ENCODE peak calls at places on chromosome 3, in seven cellular contexts. W is IMR-90, C is A549, P is psoas muscle, J is MM.1S, D is thyroid gland, N is right cardiac atrium. M is an unnamed sample.

GRCh38 chr3:59286791-59287531 is 237.1 kb upstream of the CFAP20DC start:
- DNase-seq in W (peak; percentile 21), C (no peak), P (no peak), J (no peak), D (peak; percentile 59), N (no peak), M (no peak)

GRCh38 chr3:11625376-11626083 is 18.2 kb downstream of the VGLL4 start:
- DNase-seq in W (no peak), C (no peak), P (no peak), J (no peak), D (no peak), N (no peak), M (no peak)

GRCh38 chr3:43062556-43063040 is 43.3 kb downstream of the POMGNT2 start:
- DNase-seq in W (no peak), C (no peak), P (no peak), J (no peak), D (no peak), N (no peak), M (no peak)

GRCh38 chr3:16338999-16339398 is 74.0 kb downstream of the OXNAD1 start:
- DNase-seq in W (peak; percentile 97), C (peak; percentile 34), P (no peak), J (no peak), D (no peak), N (no peak), M (peak; percentile 25)

GRCh38 chr3:111151438-111151837 is 79.8 kb downstream of the NECTIN3 start:
- DNase-seq in W (peak; percentile 84), C (peak; percentile 5), P (no peak), J (no peak), D (peak; percentile 31), N (no peak), M (no peak)

GRCh38 chr3:195925746-195926145 is 17.4 kb upstream of the TNK2 start:
- DNase-seq in W (no peak), C (no peak), P (no peak), J (no peak), D (no peak), N (no peak), M (no peak)

GRCh38 chr3:183309276-183309675 is 56.2 kb downstream of the B3GNT5 start:
- DNase-seq in W (no peak), C (no peak), P (peak; percentile 90), J (peak; percentile 2), D (no peak), N (peak; percentile 54), M (no peak)

GRCh38 chr3:114745322-114746240 is 401.5 kb downstream of the ZBTB20 start:
- DNase-seq in W (peak; percentile 66), C (peak; percentile 88), P (no peak), J (no peak), D (no peak), N (no peak), M (no peak)

GRCh38 chr3:52800079-52800478 is 5.5 kb downstream of the ITIH3 start:
- DNase-seq in W (no peak), C (no peak), P (no peak), J (no peak), D (no peak), N (no peak), M (no peak)

GRCh38 chr3:26920579-26920978 is 298.0 kb downstream of the LRRC3B start:
- DNase-seq in W (no peak), C (no peak), P (no peak), J (no peak), D (no peak), N (no peak), M (no peak)

GRCh38 chr3:100737334-100737733 is 28.0 kb downstream of the TFG start:
- DNase-seq in W (peak; percentile 15), C (peak; percentile 9), P (no peak), J (peak; percentile 38), D (no peak), N (no peak), M (no peak)

GRCh38 chr3:95215437-95215836 is 1152.6 kb downstream of the NSUN3 start:
- DNase-seq in W (no peak), C (no peak), P (no peak), J (no peak), D (no peak), N (no peak), M (no peak)

GRCh38 chr3:53161820-53162671 is 1.0 kb downstream of the PRKCD start:
- DNase-seq in W (peak; percentile 20), C (peak; percentile 16), P (no peak), J (peak; percentile 35), D (peak; percentile 47), N (peak; percentile 80), M (no peak)

GRCh38 chr3:42539871-42540714 is 37.6 kb downstream of the VIPR1 start:
- DNase-seq in W (no peak), C (peak; percentile 44), P (no peak), J (peak; percentile 67), D (peak; percentile 74), N (peak; percentile 70), M (no peak)

GRCh38 chr3:72310028-72310987 is 525.4 kb upstream of the PROK2 start:
- DNase-seq in W (peak; percentile 85), C (no peak), P (no peak), J (peak; percentile 71), D (peak; percentile 31), N (no peak), M (no peak)

GRCh38 chr3:130935761-130936160 is 41.9 kb downstream of the ATP2C1 start:
- DNase-seq in W (peak; percentile 78), C (no peak), P (no peak), J (no peak), D (no peak), N (no peak), M (no peak)

GRCh38 chr3:17183951-17184550 is 299.3 kb downstream of the PLCL2 start:
- DNase-seq in W (peak; percentile 62), C (peak; percentile 30), P (no peak), J (no peak), D (no peak), N (no peak), M (no peak)

GRCh38 chr3:126961191-126961790 is 21.6 kb upstream of the PLXNA1 start:
- DNase-seq in W (peak; percentile 61), C (no peak), P (peak; percentile 92), J (no peak), D (peak; percentile 32), N (peak; percentile 94), M (peak; percentile 70)

GRCh38 chr3:162769559-162769958 is 1273.0 kb downstream of the OTOL1 start:
- DNase-seq in W (peak; percentile 18), C (no peak), P (no peak), J (no peak), D (no peak), N (no peak), M (no peak)

GRCh38 chr3:179446501-179446900 is 4.8 kb downstream of the GNB4 start:
- DNase-seq in W (peak; percentile 48), C (peak; percentile 24), P (no peak), J (peak; percentile 39), D (no peak), N (no peak), M (no peak)

GRCh38 chr3:21158801-21159564 is 592.0 kb downstream of the ZNF385D start:
- DNase-seq in W (peak; percentile 3), C (no peak), P (no peak), J (no peak), D (no peak), N (no peak), M (no peak)

GRCh38 chr3:182925330-182925943 is 54.9 kb downstream of the DCUN1D1 start:
- DNase-seq in W (peak; percentile 66), C (no peak), P (peak; percentile 82), J (peak; percentile 99), D (peak; percentile 18), N (peak; percentile 72), M (no peak)

GRCh38 chr3:30793755-30794154 is 100.7 kb downstream of the GADL1 start:
- DNase-seq in W (no peak), C (no peak), P (no peak), J (no peak), D (no peak), N (no peak), M (no peak)

GRCh38 chr3:12869025-12869695 is 27.8 kb upstream of the RPL32 start:
- DNase-seq in W (no peak), C (no peak), P (no peak), J (peak; percentile 31), D (peak; percentile 36), N (peak; percentile 87), M (no peak)

DNA sequence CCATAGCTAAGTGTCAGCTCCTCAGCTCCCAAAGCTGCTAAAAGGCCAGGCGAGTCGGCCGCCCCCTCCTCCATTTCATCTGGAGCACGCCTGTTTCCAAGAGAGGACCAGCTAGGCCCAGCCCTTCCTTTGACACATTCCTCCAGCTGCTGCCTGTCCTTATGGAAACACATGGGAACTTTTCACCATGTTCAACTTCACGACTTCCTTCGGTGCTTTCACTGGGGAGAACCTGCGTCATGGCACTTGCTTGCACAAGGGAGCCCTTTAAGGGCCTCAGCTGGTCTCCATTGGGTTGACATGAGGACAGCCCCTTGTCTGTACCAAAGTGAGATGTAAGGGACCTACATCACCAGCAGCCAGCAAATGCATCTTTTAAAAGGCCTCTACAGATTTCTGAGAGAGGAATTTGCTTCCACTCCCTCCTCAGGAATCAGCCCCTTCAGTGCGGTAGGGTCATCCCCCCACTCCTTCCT is 2.1 kb downstream of the MAGI1 start:
- DNase-seq in W (peak; percentile 50), C (no peak), P (no peak), J (no peak), D (peak; percentile 30), N (no peak), M (no peak)
- H3K4me3 ChIP-seq in W (peak overlapping the region; percentile 69), C (peak overlapping the region; percentile 92), P (peak overlapping the region; percentile 75), J (peak overlapping the region; percentile 97), D (peak overlapping the region; percentile 43), N (peak overlapping the region; percentile 79), M (peak overlapping the region; percentile 76)

GRCh38 chr3:141250342-141250741 is 18.7 kb downstream of the PXYLP1 start:
- DNase-seq in W (no peak), C (no peak), P (no peak), J (no peak), D (no peak), N (no peak), M (no peak)
- H3K27ac ChIP-seq in W (no peak overlapping the region), C (no peak overlapping the region), P (no peak overlapping the region), J (no peak overlapping the region), D (no peak overlapping the region), N (no peak overlapping the region), M (no peak overlapping the region)

GRCh38 chr3:47479826-47480160 is 4.1 kb upstream of the SCAP start:
- DNase-seq in W (no peak), C (no peak), P (no peak), J (no peak), D (no peak), N (no peak), M (no peak)
- H3K4me3 ChIP-seq in W (no peak overlapping the region), C (no peak overlapping the region), P (no peak overlapping the region), J (no peak overlapping the region), D (no peak overlapping the region), N (no peak overlapping the region), M (no peak overlapping the region)

DNA sequence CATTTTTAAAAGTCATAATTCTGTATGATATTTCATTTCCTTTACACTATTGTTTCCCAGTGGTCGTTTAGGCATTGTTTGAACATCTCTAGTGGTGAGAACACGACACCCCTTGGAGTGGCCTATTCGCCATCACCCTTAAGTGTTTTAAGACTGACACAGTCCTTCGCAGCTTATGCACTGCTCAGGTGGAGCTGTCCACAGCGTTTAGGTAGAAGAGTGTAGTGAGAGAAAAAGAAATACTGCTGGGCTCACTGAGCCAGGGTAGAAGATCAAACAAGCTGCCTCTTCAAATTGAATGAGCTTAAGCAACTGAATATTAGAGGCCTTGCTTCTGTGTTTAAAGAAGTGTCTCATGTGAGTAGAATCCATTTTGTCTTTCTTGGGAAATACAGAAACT is 156.1 kb downstream of the P3H2 start:
- DNase-seq in W (no peak), C (no peak), P (no peak), J (no peak), D (no peak), N (no peak), M (no peak)
- H3K27ac ChIP-seq in W (no peak overlapping the region), C (no peak overlapping the region), P (no peak overlapping the region), J (no peak overlapping the region), D (no peak overlapping the region), N (no peak overlapping the region), M (no peak overlapping the region)